ENCODE peak calls at places on chromosomes 5 and 9, in ten cellular contexts. C is AG08396; D is coronary artery; H is T-cell; A is Right ventricle myocardium superior; T is BJ; L is heart right ventricle; N is effector CD4-positive, alpha-beta T cell; I is HCT116; R is NCI-H1048. M is an unnamed sample.

GRCh38 chr5:112697833-112698232 is 39.9 kb upstream of the APC start:
- DNase-seq in N (no peak), T (no peak), L (no peak), H (no peak), R (no peak), A (no peak), I (no peak), D (no peak), C (no peak), M (no peak)

GRCh38 chr5:140042551-140043507 is at the start of gene NRG2:
- DNase-seq in H (peak), N (peak), T (no peak), C (peak), R (no peak), A (peak), D (peak), L (peak), I (peak), M (peak)

GRCh38 chr5:80623911-80624457 is 30.5 kb upstream of the MSH3 start:
- DNase-seq in T (no peak), N (no peak), H (no peak), R (no peak), A (no peak), D (no peak), L (no peak), C (no peak), I (no peak), M (no peak)

GRCh38 chr9:38285236-38285635 is 107.3 kb upstream of the ALDH1B1 start:
- DNase-seq in L (no peak), N (no peak), C (no peak), I (no peak), H (no peak), A (no peak), R (no peak), D (no peak), T (no peak), M (no peak)

GRCh38 chr5:39498247-39498952 is 73.6 kb upstream of the DAB2 start:
- DNase-seq in I (no peak), H (no peak), T (no peak), L (no peak), A (no peak), R (no peak), C (no peak), N (no peak), D (no peak), M (no peak)

GRCh38 chr9:131318211-131318610 is 28.7 kb downstream of the PLPP7 start:
- DNase-seq in R (no peak), T (no peak), D (no peak), H (no peak), N (no peak), C (no peak), A (peak), I (no peak), L (no peak), M (no peak)

GRCh38 chr5:32308951-32309350 is 3.8 kb downstream of the MTMR12 start:
- DNase-seq in A (no peak), R (no peak), I (no peak), L (no peak), H (no peak), T (no peak), D (no peak), C (no peak), N (no peak), M (no peak)

GRCh38 chr9:135777623-135778177 is 75.7 kb downstream of the KCNT1 start:
- DNase-seq in L (no peak), C (no peak), H (no peak), R (no peak), A (no peak), N (no peak), D (no peak), I (no peak), T (no peak), M (no peak)

GRCh38 chr5:125372694-125373621 is 626.5 kb upstream of the ZNF608 start:
- DNase-seq in L (no peak), N (no peak), T (peak), A (no peak), D (no peak), R (no peak), H (no peak), C (peak), I (no peak), M (no peak)

GRCh38 chr5:5933651-5934050 is 444.7 kb downstream of the MED10 start:
- DNase-seq in R (no peak), H (no peak), L (no peak), C (no peak), I (no peak), T (no peak), N (no peak), A (no peak), D (no peak), M (no peak)

GRCh38 chr5:80128129-80128528 is 93.0 kb downstream of the THBS4 start:
- DNase-seq in L (no peak), T (no peak), D (no peak), R (no peak), N (no peak), A (no peak), I (no peak), C (no peak), H (no peak), M (no peak)

GRCh38 chr5:151678146-151678545 is 8.6 kb downstream of the SPARC start:
- DNase-seq in I (no peak), T (no peak), L (peak), N (no peak), R (no peak), C (no peak), D (no peak), H (no peak), A (peak), M (no peak)

GRCh38 chr9:9819886-9820285 is 792.9 kb downstream of the PTPRD start:
- DNase-seq in T (no peak), L (no peak), A (no peak), H (no peak), R (no peak), D (no peak), I (no peak), N (no peak), C (no peak), M (no peak)